ENCODE peak calls at places on chromosomes 12 and 14, in seven cellular contexts. Q is suprapubic skin; S is breast epithelium; W is amygdala; G is left cardiac atrium; L is MV-4-11; T is naive thymus-derived CD8-positive, alpha-beta T cell. D is an unnamed sample.

GRCh38 chr12:79737875-79738718 is 47.3 kb upstream of the PAWR start:
- DNase-seq in Q (no peak), S (no peak), W (no peak), G (no peak), L (peak), T (no peak), D (peak)

GRCh38 chr14:80602931-80603330 is 338.6 kb downstream of the CEP128 start:
- DNase-seq in Q (no peak), S (no peak), W (peak), G (no peak), L (no peak), T (no peak), D (no peak)

GRCh38 chr12:132180648-132181546 is 36.6 kb downstream of the NOC4L start:
- DNase-seq in Q (no peak), S (no peak), W (no peak), G (peak), L (no peak), T (peak), D (no peak)

GRCh38 chr12:58395470-58395869 is 454.1 kb downstream of the ATP23 start:
- DNase-seq in Q (no peak), S (no peak), W (no peak), G (no peak), L (no peak), T (no peak), D (no peak)

GRCh38 chr14:94401083-94401482 is 12.7 kb upstream of the SERPINA1 start:
- DNase-seq in Q (no peak), S (no peak), W (no peak), G (no peak), L (no peak), T (no peak), D (no peak)

GRCh38 chr14:105466491-105467248 is 8.0 kb upstream of the CRIP2 start:
- DNase-seq in Q (no peak), S (peak), W (no peak), G (peak), L (no peak), T (no peak), D (no peak)

GRCh38 chr12:112096070-112096469 is 12.5 kb downstream of the NAA25 start:
- DNase-seq in Q (no peak), S (no peak), W (no peak), G (no peak), L (peak), T (no peak), D (no peak)

GRCh38 chr14:94675036-94675435 is 62.8 kb downstream of the SERPINA3 start:
- DNase-seq in Q (no peak), S (no peak), W (no peak), G (no peak), L (no peak), T (no peak), D (no peak)

GRCh38 chr12:45655753-45656152 is 73.8 kb upstream of the ARID2 start:
- DNase-seq in Q (no peak), S (no peak), W (no peak), G (no peak), L (peak), T (no peak), D (no peak)

GRCh38 chr12:55671746-55672145 is 35.1 kb downstream of the OR10P1 start:
- DNase-seq in Q (no peak), S (no peak), W (no peak), G (no peak), L (no peak), T (no peak), D (no peak)

GRCh38 chr12:71626768-71627167 is 36.9 kb downstream of the ZFC3H1 start:
- DNase-seq in Q (no peak), S (no peak), W (no peak), G (no peak), L (no peak), T (no peak), D (no peak)

GRCh38 chr12:52204095-52204930 is 12.5 kb upstream of the KRT80 start:
- DNase-seq in Q (peak), S (no peak), W (no peak), G (peak), L (no peak), T (no peak), D (no peak)

GRCh38 chr12:14714437-14714836 is 18.0 kb upstream of the GUCY2C start:
- DNase-seq in Q (no peak), S (no peak), W (no peak), G (no peak), L (no peak), T (no peak), D (no peak)

GRCh38 chr12:32171211-32171610 is 64.6 kb downstream of the BICD1 start:
- DNase-seq in Q (no peak), S (no peak), W (no peak), G (no peak), L (no peak), T (no peak), D (no peak)

GRCh38 chr12:1592444-1593231 is 1.7 kb downstream of the FBXL14 start:
- DNase-seq in Q (no peak), S (no peak), W (no peak), G (peak), L (peak), T (peak), D (no peak)

GRCh38 chr12:48001426-48002178 is 2.7 kb downstream of the COL2A1 start:
- DNase-seq in Q (no peak), S (no peak), W (no peak), G (peak), L (no peak), T (no peak), D (peak)

GRCh38 chr12:112590281-112590680 is 171.5 kb downstream of the PTPN11 start:
- DNase-seq in Q (no peak), S (no peak), W (no peak), G (no peak), L (no peak), T (no peak), D (no peak)

GRCh38 chr12:89775336-89776005 is 66.8 kb upstream of the ATP2B1 start:
- DNase-seq in Q (no peak), S (no peak), W (no peak), G (no peak), L (no peak), T (no peak), D (no peak)

GRCh38 chr12:29396774-29397173 is 15.8 kb upstream of the ERGIC2 start:
- DNase-seq in Q (no peak), S (no peak), W (no peak), G (no peak), L (no peak), T (no peak), D (no peak)

GRCh38 chr14:97517566-97518234 is 720.5 kb downstream of the VRK1 start:
- DNase-seq in Q (no peak), S (no peak), W (no peak), G (no peak), L (no peak), T (no peak), D (no peak)

GRCh38 chr12:124565071-124565491 is 2.3 kb downstream of the NCOR2 start:
- DNase-seq in Q (no peak), S (no peak), W (no peak), G (no peak), L (no peak), T (no peak), D (no peak)

GRCh38 chr12:452667-453210 is 7.0 kb upstream of the B4GALNT3 start:
- DNase-seq in Q (no peak), S (no peak), W (no peak), G (no peak), L (no peak), T (peak), D (no peak)

GRCh38 chr12:111404362-111405148 is 1.2 kb upstream of the SH2B3 start:
- DNase-seq in Q (no peak), S (no peak), W (no peak), G (peak), L (no peak), T (no peak), D (no peak)

GRCh38 chr12:32390572-32391219 is 8.7 kb upstream of the FGD4 start:
- DNase-seq in Q (no peak), S (no peak), W (no peak), G (no peak), L (no peak), T (peak), D (no peak)

GRCh38 chr12:111180830-111181726 is 187.8 kb downstream of the PHETA1 start:
- DNase-seq in Q (peak), S (peak), W (no peak), G (peak), L (peak), T (no peak), D (peak)

GRCh38 chr12:66899567-66899966 is 220.7 kb upstream of the GRIP1 start:
- DNase-seq in Q (no peak), S (no peak), W (no peak), G (no peak), L (no peak), T (no peak), D (no peak)

GRCh38 chr14:50792058-50792477 is 38.9 kb downstream of the NIN start:
- DNase-seq in Q (no peak), S (no peak), W (no peak), G (no peak), L (peak), T (no peak), D (no peak)